ENCODE peak calls at places on chromosomes 11 and 22, in six cellular contexts. O, Y, E, B, T and G are unnamed samples.

GRCh38 chr11:47991266-47991830 is 11.0 kb downstream of the PTPRJ start:
- DNase-seq in O (peak; percentile 61), Y (no peak), E (peak; percentile 91), B (no peak), T (peak; percentile 42), G (peak; percentile 61)

GRCh38 chr22:20494978-20495860 is at the start of gene KLHL22:
- DNase-seq in O (peak; percentile 67), Y (peak; percentile 88), E (peak; percentile 25), B (no peak), T (peak; percentile 38), G (peak; percentile 39)

GRCh38 chr11:100445231-100445735 is 241.8 kb upstream of the ARHGAP42 start:
- DNase-seq in O (no peak), Y (no peak), E (peak; percentile 82), B (no peak), T (peak; percentile 38), G (no peak)

GRCh38 chr22:37753746-37754145 is 54.0 kb upstream of the GCAT start:
- DNase-seq in O (no peak), Y (no peak), E (peak; percentile 42), B (no peak), T (no peak), G (no peak)

GRCh38 chr11:79082920-79083319 is 357.9 kb downstream of the TENM4 start:
- DNase-seq in O (no peak), Y (no peak), E (no peak), B (no peak), T (no peak), G (peak; percentile 32)

GRCh38 chr22:38947321-38948112 is 9.9 kb upstream of the APOBEC3A start:
- DNase-seq in O (no peak), Y (no peak), E (peak; percentile 31), B (no peak), T (peak; percentile 79), G (no peak)

GRCh38 chr11:79110796-79111195 is 330.0 kb downstream of the TENM4 start:
- DNase-seq in O (no peak), Y (no peak), E (no peak), B (no peak), T (no peak), G (no peak)

GRCh38 chr22:50600541-50600940 is at the start of gene MAPK8IP2:
- DNase-seq in O (peak; percentile 65), Y (peak; percentile 93), E (peak; percentile 33), B (no peak), T (no peak), G (peak; percentile 23)

GRCh38 chr22:47328550-47329243 is 566.2 kb downstream of the TBC1D22A start:
- DNase-seq in O (no peak), Y (peak; percentile 34), E (peak; percentile 16), B (no peak), T (peak; percentile 9), G (peak; percentile 47)

GRCh38 chr11:43853766-43854165 is 26.9 kb upstream of the ALKBH3 start:
- DNase-seq in O (no peak), Y (no peak), E (no peak), B (no peak), T (peak; percentile 59), G (no peak)

GRCh38 chr11:8288824-8289223 is 25.1 kb upstream of the LMO1 start:
- DNase-seq in O (no peak), Y (no peak), E (no peak), B (no peak), T (no peak), G (no peak)

GRCh38 chr11:45982656-45983470 is 60.4 kb downstream of the LARGE2 start:
- DNase-seq in O (no peak), Y (peak; percentile 21), E (no peak), B (no peak), T (peak; percentile 75), G (no peak)

GRCh38 chr11:31790649-31791048 is 20.5 kb downstream of the PAX6 start:
- DNase-seq in O (no peak), Y (no peak), E (no peak), B (no peak), T (no peak), G (no peak)

GRCh38 chr11:35766651-35767050 is 104.1 kb downstream of the TRIM44 start:
- DNase-seq in O (no peak), Y (no peak), E (no peak), B (no peak), T (no peak), G (no peak)

GRCh38 chr22:30806391-30806861 is 111.8 kb downstream of the OSBP2 start:
- DNase-seq in O (no peak), Y (no peak), E (no peak), B (no peak), T (peak; percentile 79), G (no peak)

GRCh38 chr22:19419464-19420178 is 11.9 kb downstream of the HIRA start:
- DNase-seq in O (no peak), Y (no peak), E (no peak), B (no peak), T (no peak), G (no peak)

GRCh38 chr11:9069256-9069655 is 22.1 kb downstream of the SCUBE2 start:
- DNase-seq in O (no peak), Y (no peak), E (no peak), B (no peak), T (no peak), G (no peak)

GRCh38 chr11:11948242-11948947 is 60.0 kb downstream of the DKK3 start:
- DNase-seq in O (no peak), Y (no peak), E (no peak), B (no peak), T (peak; percentile 54), G (no peak)

GRCh38 chr11:109109150-109109549 is 312.8 kb upstream of the C11orf87 start:
- DNase-seq in O (no peak), Y (no peak), E (no peak), B (no peak), T (no peak), G (no peak)

GRCh38 chr11:78605296-78605695 is 30.6 kb upstream of the NARS2 start:
- DNase-seq in O (no peak), Y (no peak), E (no peak), B (no peak), T (no peak), G (no peak)

DNA sequence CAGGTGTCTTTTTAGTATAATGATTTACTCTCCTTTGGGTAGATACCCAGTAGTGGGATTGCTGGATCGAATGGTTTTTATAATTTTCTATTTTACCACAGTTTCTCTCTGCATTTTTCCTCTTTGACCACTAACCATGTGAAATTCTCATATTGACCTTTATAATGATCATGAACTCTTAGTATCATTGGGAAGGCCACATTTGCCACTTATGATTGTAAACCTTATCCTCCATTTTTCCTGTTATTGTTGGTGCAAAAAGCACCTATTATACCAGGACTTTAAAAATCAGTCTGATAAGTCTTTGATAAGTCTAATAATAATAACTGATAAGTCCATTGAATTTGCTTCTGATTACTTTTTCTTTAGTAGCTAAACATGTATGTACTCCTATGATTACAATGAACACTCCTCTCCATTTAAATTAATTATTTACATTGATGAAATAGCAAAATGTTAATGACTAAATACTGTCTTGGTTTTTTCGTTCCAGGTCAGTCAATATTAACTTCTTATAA is 9.6 kb downstream of the NEAT1 start:
- DNase-seq in O (no peak), Y (no peak), E (no peak), B (no peak), T (no peak), G (peak; percentile 11)
- H3K4me3 ChIP-seq in O (no peak overlapping the region), Y (peak overlapping the region; percentile 77), E (no peak overlapping the region), B (no peak overlapping the region), T (no peak overlapping the region), G (no peak overlapping the region)

GRCh38 chr11:74278721-74279148 is 32.7 kb downstream of the P4HA3 start:
- DNase-seq in O (no peak), Y (no peak), E (peak; percentile 63), B (no peak), T (peak; percentile 70), G (no peak)

GRCh38 chr11:74279256-74279655 is 32.2 kb downstream of the P4HA3 start:
- DNase-seq in O (no peak), Y (no peak), E (no peak), B (no peak), T (no peak), G (no peak)

GRCh38 chr11:74280494-74280893 is 30.9 kb downstream of the P4HA3 start:
- DNase-seq in O (no peak), Y (no peak), E (no peak), B (no peak), T (no peak), G (no peak)

GRCh38 chr11:74278103-74278502 is 33.3 kb downstream of the P4HA3 start:
- DNase-seq in O (no peak), Y (no peak), E (no peak), B (no peak), T (no peak), G (no peak)

DNA sequence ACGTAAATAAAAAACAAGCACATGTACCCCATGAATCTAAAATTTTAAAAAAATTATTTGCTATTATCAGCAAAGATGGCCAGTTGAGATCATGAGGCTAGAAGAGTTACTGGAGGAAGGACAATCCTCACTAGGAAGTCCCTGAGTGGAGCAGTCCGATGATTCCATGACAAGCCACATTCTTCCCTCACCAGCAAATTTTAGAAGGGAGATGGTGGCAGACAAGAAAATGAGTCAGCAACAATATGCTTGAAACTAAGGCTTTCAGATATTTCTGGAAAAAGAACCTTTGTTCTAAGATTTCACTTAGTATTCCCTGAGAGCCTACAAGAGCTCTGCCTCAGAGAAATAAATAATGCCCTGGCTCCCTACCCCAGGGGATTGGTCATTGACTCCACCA is 34.9 kb downstream of the P4HA3 start:
- DNase-seq in O (no peak), Y (no peak), E (no peak), B (no peak), T (no peak), G (no peak)
- H3K4me3 ChIP-seq in O (no peak overlapping the region), Y (no peak overlapping the region), E (no peak overlapping the region), B (no peak overlapping the region), T (no peak overlapping the region), G (no peak overlapping the region)

GRCh38 chr11:33735426-33736147 is 636 bp downstream of the CD59 start:
- DNase-seq in O (peak; percentile 73), Y (peak; percentile 66), E (peak; percentile 37), B (no peak), T (peak; percentile 56), G (peak; percentile 42)

GRCh38 chr11:33734441-33735165 is 1.6 kb downstream of the CD59 start:
- DNase-seq in O (peak; percentile 43), Y (no peak), E (no peak), B (no peak), T (peak; percentile 42), G (peak; percentile 37)

GRCh38 chr11:33735166-33735425 is 1.1 kb downstream of the CD59 start:
- DNase-seq in O (no peak), Y (no peak), E (no peak), B (no peak), T (no peak), G (no peak)

GRCh38 chr11:33736148-33736809 is at the start of gene CD59:
- DNase-seq in O (peak; percentile 98), Y (peak; percentile 97), E (peak; percentile 97), B (peak; percentile 24), T (peak; percentile 96), G (peak; percentile 93)

GRCh38 chr11:33737362-33737821 is 1.2 kb upstream of the CD59 start:
- DNase-seq in O (no peak), Y (no peak), E (no peak), B (no peak), T (no peak), G (no peak)
- H3K4me3 ChIP-seq in O (no peak overlapping the region), Y (no peak overlapping the region), E (no peak overlapping the region), B (peak overlapping the region; percentile 96), T (no peak overlapping the region), G (no peak overlapping the region)

DNA sequence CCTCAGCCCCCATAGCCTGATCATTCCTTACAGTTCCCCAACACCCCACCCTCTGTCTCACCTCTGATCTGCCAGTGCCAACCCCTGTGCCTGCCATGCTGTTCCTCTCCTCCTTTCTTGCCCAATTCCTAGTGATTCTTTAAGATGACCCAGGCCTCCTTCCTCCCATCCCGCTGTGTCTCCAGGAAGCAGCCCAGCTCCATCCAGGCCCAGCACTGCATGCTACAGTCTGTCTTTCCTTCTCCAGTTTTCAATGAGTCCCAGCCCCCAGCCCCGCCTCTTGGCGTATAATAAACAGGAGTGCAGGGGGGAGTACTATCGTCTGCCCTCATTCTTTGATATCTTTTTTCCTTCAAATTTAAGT is 12.3 kb downstream of the LTBP3 start:
- DNase-seq in O (peak; percentile 60), Y (no peak), E (no peak), B (no peak), T (no peak), G (peak; percentile 27)
- H3K4me3 ChIP-seq in O (peak overlapping the region; percentile 22), Y (no peak overlapping the region), E (no peak overlapping the region), B (no peak overlapping the region), T (no peak overlapping the region), G (no peak overlapping the region)